ENCODE peak calls at places on chromosomes 11 and 22, in ten cellular contexts. C is mucosa of gallbladder, V is HS-5, A is head of caudate nucleus, M is mammary epithelial cell, X is AG09309, B is uterus, O is colonic mucosa, K is HepG2, J is body of pancreas. L is an unnamed sample.

GRCh38 chr11:100776212-100776896 is 89.3 kb downstream of the ARHGAP42 start:
- DNase-seq in C (peak; percentile 59), V (peak; percentile 42), A (no peak), M (peak; percentile 90), X (no peak), B (no peak), O (no peak), K (peak; percentile 74), J (no peak), L (peak; percentile 100)

GRCh38 chr11:67489203-67489859 is 6.5 kb downstream of the AIP start:
- DNase-seq in C (no peak), V (no peak), A (no peak), M (no peak), X (no peak), B (no peak), O (peak; percentile 41), K (no peak), J (no peak), L (no peak)

GRCh38 chr22:36234919-36235318 is 4.4 kb downstream of the APOL2 start:
- DNase-seq in C (no peak), V (no peak), A (no peak), M (no peak), X (no peak), B (no peak), O (no peak), K (no peak), J (no peak), L (no peak)

GRCh38 chr11:86740628-86741488 is 59.5 kb upstream of the PRSS23 start:
- DNase-seq in C (peak; percentile 69), V (peak; percentile 96), A (no peak), M (peak; percentile 88), X (peak; percentile 86), B (peak; percentile 59), O (peak; percentile 31), K (peak; percentile 78), J (peak; percentile 66), L (peak; percentile 97)

GRCh38 chr11:58923300-58923788 is 15.9 kb upstream of the GLYATL1 start:
- DNase-seq in C (peak; percentile 41), V (no peak), A (peak; percentile 40), M (peak; percentile 86), X (no peak), B (no peak), O (peak; percentile 55), K (peak; percentile 13), J (no peak), L (peak; percentile 89)

GRCh38 chr11:120040136-120040840 is 97.6 kb downstream of the TRIM29 start:
- DNase-seq in C (no peak), V (no peak), A (no peak), M (no peak), X (no peak), B (no peak), O (peak; percentile 4), K (no peak), J (no peak), L (no peak)

GRCh38 chr11:119062779-119063178 is 4.8 kb upstream of the VPS11 start:
- DNase-seq in C (no peak), V (no peak), A (no peak), M (peak; percentile 43), X (no peak), B (peak; percentile 42), O (peak; percentile 36), K (no peak), J (peak; percentile 78), L (no peak)

GRCh38 chr22:36333632-36334031 is 54.1 kb downstream of the MYH9 start:
- DNase-seq in C (peak; percentile 62), V (no peak), A (no peak), M (no peak), X (no peak), B (no peak), O (no peak), K (no peak), J (peak; percentile 71), L (no peak)

GRCh38 chr11:74397531-74398243 is 546 bp downstream of the PGM2L1 start:
- DNase-seq in C (peak; percentile 50), V (no peak), A (no peak), M (peak; percentile 75), X (no peak), B (no peak), O (peak; percentile 68), K (peak; percentile 21), J (peak; percentile 55), L (no peak)

GRCh38 chr22:22507743-22508273 is 734 bp downstream of the ZNF280B start:
- DNase-seq in C (no peak), V (no peak), A (no peak), M (no peak), X (no peak), B (no peak), O (no peak), K (no peak), J (no peak), L (no peak)

GRCh38 chr11:77547047-77547836 is 42.5 kb upstream of the AQP11 start:
- DNase-seq in C (no peak), V (no peak), A (no peak), M (no peak), X (no peak), B (no peak), O (no peak), K (no peak), J (no peak), L (no peak)

GRCh38 chr11:35088676-35089075 is 50.3 kb upstream of the CD44 start:
- DNase-seq in C (peak; percentile 42), V (no peak), A (no peak), M (peak; percentile 89), X (no peak), B (no peak), O (no peak), K (no peak), J (peak; percentile 69), L (no peak)

GRCh38 chr11:66113132-66113856 is 43.2 kb downstream of the PACS1 start:
- DNase-seq in C (no peak), V (peak; percentile 82), A (no peak), M (peak; percentile 81), X (no peak), B (no peak), O (no peak), K (peak; percentile 53), J (no peak), L (no peak)

GRCh38 chr11:9461760-9462134 is 935 bp downstream of the ZNF143 start:
- DNase-seq in C (no peak), V (peak; percentile 9), A (no peak), M (peak; percentile 17), X (no peak), B (no peak), O (no peak), K (peak; percentile 12), J (no peak), L (no peak)

GRCh38 chr22:49057910-49058309 is 769.8 kb downstream of the BRD1 start:
- DNase-seq in C (no peak), V (no peak), A (no peak), M (no peak), X (no peak), B (no peak), O (no peak), K (no peak), J (no peak), L (no peak)